ENCODE peak calls at places on chromosomes 4 and X, in six cellular contexts. One of them, this sample, is unnamed. For H3K4me1, the result is how much of the 10 kb centered on the place peaks cover.

GRCh38 chr4:84499065-84499982 is at the start of gene NKX6-1:
- DNase-seq in mammary epithelial cell: peak
- DNase-seq in tibial nerve: no peak
- DNase-seq in Peyer's patch: peak
- DNase-seq in fibroblast of lung: peak
- DNase-seq in spleen: no peak
- DNase-seq in this sample: peak

GRCh38 chr4:124970011-124970410 is 257.5 kb upstream of the ANKRD50 start:
- DNase-seq in spleen: no peak
- DNase-seq in mammary epithelial cell: peak
- DNase-seq in Peyer's patch: no peak
- DNase-seq in tibial nerve: no peak
- DNase-seq in fibroblast of lung: peak
- DNase-seq in this sample: no peak

GRCh38 chrX:9622128-9622527 is 143.5 kb downstream of the GPR143 start:
- DNase-seq in spleen: no peak
- DNase-seq in mammary epithelial cell: no peak
- DNase-seq in fibroblast of lung: no peak
- DNase-seq in Peyer's patch: no peak
- DNase-seq in tibial nerve: no peak
- DNase-seq in this sample: no peak

GRCh38 chrX:66030505-66031317 is 9.2 kb downstream of the VSIG4 start:
- DNase-seq in spleen: no peak
- DNase-seq in fibroblast of lung: no peak
- DNase-seq in mammary epithelial cell: peak
- DNase-seq in Peyer's patch: no peak
- DNase-seq in tibial nerve: no peak
- DNase-seq in this sample: no peak

GRCh38 chrX:1487401-1487800 is 34.7 kb upstream of the ASMTL start:
- DNase-seq in Peyer's patch: no peak
- DNase-seq in tibial nerve: no peak
- DNase-seq in fibroblast of lung: no peak
- DNase-seq in spleen: peak
- DNase-seq in mammary epithelial cell: no peak
- DNase-seq in this sample: no peak

GRCh38 chr4:153790962-153791551 is 2.2 kb upstream of the SFRP2 start:
- DNase-seq in tibial nerve: peak
- DNase-seq in fibroblast of lung: peak
- DNase-seq in mammary epithelial cell: no peak
- DNase-seq in spleen: peak
- DNase-seq in Peyer's patch: no peak
- DNase-seq in this sample: no peak

GRCh38 chr4:6048537-6048936 is 30.3 kb upstream of the C4orf50 start:
- DNase-seq in Peyer's patch: no peak
- DNase-seq in fibroblast of lung: no peak
- DNase-seq in spleen: no peak
- DNase-seq in mammary epithelial cell: no peak
- DNase-seq in tibial nerve: no peak
- DNase-seq in this sample: no peak

GRCh38 chrX:10618911-10619310 is 1.5 kb downstream of the MID1 start:
- DNase-seq in Peyer's patch: no peak
- DNase-seq in tibial nerve: no peak
- DNase-seq in fibroblast of lung: peak
- DNase-seq in mammary epithelial cell: no peak
- DNase-seq in spleen: no peak
- DNase-seq in this sample: no peak

GRCh38 chr4:13953083-13953482 is 325.6 kb upstream of the BOD1L1 start:
- DNase-seq in spleen: no peak
- DNase-seq in mammary epithelial cell: no peak
- DNase-seq in tibial nerve: no peak
- DNase-seq in fibroblast of lung: no peak
- DNase-seq in Peyer's patch: no peak
- DNase-seq in this sample: no peak

GRCh38 chrX:12779534-12779933 is 11.7 kb upstream of the PRPS2 start:
- DNase-seq in spleen: no peak
- DNase-seq in tibial nerve: no peak
- DNase-seq in mammary epithelial cell: no peak
- DNase-seq in Peyer's patch: no peak
- DNase-seq in fibroblast of lung: peak
- DNase-seq in this sample: no peak

GRCh38 chr4:173226401-173226888 is 57.8 kb downstream of the GALNT7 start:
- DNase-seq in fibroblast of lung: no peak
- DNase-seq in tibial nerve: no peak
- DNase-seq in spleen: no peak
- DNase-seq in Peyer's patch: no peak
- DNase-seq in mammary epithelial cell: no peak
- DNase-seq in this sample: no peak

GRCh38 chr4:73533515-73534422 is 52.2 kb downstream of the AFM start:
- DNase-seq in tibial nerve: no peak
- DNase-seq in fibroblast of lung: no peak
- DNase-seq in spleen: no peak
- DNase-seq in mammary epithelial cell: no peak
- DNase-seq in Peyer's patch: no peak
- DNase-seq in this sample: no peak

GRCh38 chrX:149567621-149568417 is 18.1 kb upstream of the HSFX3 start:
- DNase-seq in tibial nerve: no peak
- DNase-seq in spleen: no peak
- DNase-seq in fibroblast of lung: no peak
- DNase-seq in mammary epithelial cell: no peak
- DNase-seq in Peyer's patch: no peak
- DNase-seq in this sample: no peak

GRCh38 chr4:8113611-8114343 is 44.8 kb downstream of the ABLIM2 start:
- DNase-seq in Peyer's patch: peak
- DNase-seq in tibial nerve: no peak
- DNase-seq in mammary epithelial cell: no peak
- DNase-seq in fibroblast of lung: no peak
- DNase-seq in spleen: peak
- DNase-seq in this sample: no peak
- H3K4me1 ChIP-seq in Peyer's patch: under half
- H3K4me1 ChIP-seq in tibial nerve: under half
- H3K4me1 ChIP-seq in mammary epithelial cell: under half
- H3K4me1 ChIP-seq in fibroblast of lung: under half
- H3K4me1 ChIP-seq in spleen: under half
- H3K4me1 ChIP-seq in this sample: under half

GRCh38 chr4:110618091-110619000 is 4.5 kb downstream of the PITX2 start:
- DNase-seq in tibial nerve: no peak
- DNase-seq in fibroblast of lung: no peak
- DNase-seq in spleen: no peak
- DNase-seq in mammary epithelial cell: no peak
- DNase-seq in Peyer's patch: peak
- DNase-seq in this sample: no peak

GRCh38 chr4:110617095-110617494 is 5.8 kb downstream of the PITX2 start:
- DNase-seq in tibial nerve: no peak
- DNase-seq in mammary epithelial cell: no peak
- DNase-seq in fibroblast of lung: no peak
- DNase-seq in spleen: no peak
- DNase-seq in Peyer's patch: no peak
- DNase-seq in this sample: no peak

GRCh38 chr4:110619401-110620247 is 3.3 kb downstream of the PITX2 start:
- DNase-seq in tibial nerve: no peak
- DNase-seq in fibroblast of lung: no peak
- DNase-seq in mammary epithelial cell: no peak
- DNase-seq in Peyer's patch: peak
- DNase-seq in spleen: no peak
- DNase-seq in this sample: no peak

GRCh38 chr4:110620352-110621327 is 2.2 kb downstream of the PITX2 start:
- DNase-seq in Peyer's patch: peak
- DNase-seq in mammary epithelial cell: no peak
- DNase-seq in spleen: peak
- DNase-seq in fibroblast of lung: peak
- DNase-seq in tibial nerve: no peak
- DNase-seq in this sample: no peak

DNA sequence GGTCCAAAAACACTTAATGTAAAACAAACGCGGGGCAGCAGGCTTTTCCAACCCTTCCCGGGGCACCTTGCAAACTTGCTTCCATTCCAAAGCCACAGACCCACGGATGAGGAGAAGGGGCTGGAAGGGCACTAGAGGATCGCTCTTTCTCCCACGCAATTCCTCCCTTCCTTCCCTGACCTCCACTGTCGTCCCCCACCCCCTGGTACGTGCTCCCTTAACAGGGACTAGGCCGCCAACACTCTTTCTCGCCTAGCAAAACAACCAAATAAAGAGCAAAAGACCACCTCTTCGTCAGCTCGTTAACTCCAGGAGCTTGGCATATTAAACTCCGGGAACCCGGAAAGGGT is 3.9 kb downstream of the PITX2 start:
- DNase-seq in fibroblast of lung: no peak
- DNase-seq in mammary epithelial cell: no peak
- DNase-seq in Peyer's patch: no peak
- DNase-seq in tibial nerve: no peak
- DNase-seq in spleen: no peak
- DNase-seq in this sample: no peak
- H3K4me1 ChIP-seq in fibroblast of lung: under half
- H3K4me1 ChIP-seq in mammary epithelial cell: under half
- H3K4me1 ChIP-seq in Peyer's patch: under half
- H3K4me1 ChIP-seq in tibial nerve: under half
- H3K4me1 ChIP-seq in spleen: under half
- H3K4me1 ChIP-seq in this sample: under half

GRCh38 chr4:156775803-156776202 is 195.8 kb downstream of the PDGFC start:
- DNase-seq in tibial nerve: no peak
- DNase-seq in fibroblast of lung: no peak
- DNase-seq in spleen: no peak
- DNase-seq in mammary epithelial cell: no peak
- DNase-seq in Peyer's patch: no peak
- DNase-seq in this sample: no peak
- H3K4me1 ChIP-seq in tibial nerve: under half
- H3K4me1 ChIP-seq in fibroblast of lung: under half
- H3K4me1 ChIP-seq in spleen: under half
- H3K4me1 ChIP-seq in mammary epithelial cell: half or more
- H3K4me1 ChIP-seq in Peyer's patch: under half
- H3K4me1 ChIP-seq in this sample: under half

GRCh38 chrX:2711441-2711840 is 20.3 kb downstream of the CD99 start:
- DNase-seq in spleen: no peak
- DNase-seq in fibroblast of lung: no peak
- DNase-seq in mammary epithelial cell: no peak
- DNase-seq in tibial nerve: no peak
- DNase-seq in Peyer's patch: no peak
- DNase-seq in this sample: no peak

GRCh38 chrX:2712428-2712827 is 21.3 kb downstream of the CD99 start:
- DNase-seq in Peyer's patch: no peak
- DNase-seq in tibial nerve: no peak
- DNase-seq in spleen: no peak
- DNase-seq in fibroblast of lung: no peak
- DNase-seq in mammary epithelial cell: no peak
- DNase-seq in this sample: no peak

GRCh38 chrX:2715066-2715600 is 24.0 kb downstream of the CD99 start:
- DNase-seq in Peyer's patch: no peak
- DNase-seq in fibroblast of lung: no peak
- DNase-seq in spleen: no peak
- DNase-seq in mammary epithelial cell: no peak
- DNase-seq in tibial nerve: no peak
- DNase-seq in this sample: no peak

GRCh38 chrX:2712890-2713860 is 22.1 kb downstream of the CD99 start:
- DNase-seq in Peyer's patch: no peak
- DNase-seq in fibroblast of lung: no peak
- DNase-seq in tibial nerve: no peak
- DNase-seq in spleen: no peak
- DNase-seq in mammary epithelial cell: no peak
- DNase-seq in this sample: no peak

DNA sequence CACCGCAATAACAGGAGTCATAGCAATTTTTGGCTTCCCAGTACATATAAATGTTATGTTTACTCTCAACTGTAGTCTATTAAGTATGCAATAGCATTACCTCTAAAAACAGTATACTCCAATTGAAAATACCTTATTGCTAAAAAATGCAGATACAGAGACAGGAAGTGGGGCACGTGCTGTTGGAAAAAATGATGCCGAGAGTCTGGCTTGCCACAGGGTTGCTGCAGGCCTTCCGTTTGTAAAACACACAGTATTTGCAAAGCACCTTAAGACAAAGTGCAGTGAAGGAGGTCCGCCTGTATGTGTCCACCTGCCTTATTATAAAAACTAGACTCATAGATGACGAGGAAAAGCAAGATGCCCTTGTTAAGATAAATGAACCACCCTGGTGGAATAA is 23.5 kb downstream of the CD99 start:
- DNase-seq in mammary epithelial cell: no peak
- DNase-seq in Peyer's patch: no peak
- DNase-seq in spleen: no peak
- DNase-seq in fibroblast of lung: no peak
- DNase-seq in tibial nerve: no peak
- DNase-seq in this sample: no peak
- H3K4me1 ChIP-seq in mammary epithelial cell: under half
- H3K4me1 ChIP-seq in Peyer's patch: under half
- H3K4me1 ChIP-seq in spleen: under half
- H3K4me1 ChIP-seq in fibroblast of lung: under half
- H3K4me1 ChIP-seq in tibial nerve: under half
- H3K4me1 ChIP-seq in this sample: under half

GRCh38 chr4:119011607-119011988 is 122.9 kb downstream of the SYNPO2 start:
- DNase-seq in fibroblast of lung: no peak
- DNase-seq in tibial nerve: no peak
- DNase-seq in spleen: no peak
- DNase-seq in Peyer's patch: no peak
- DNase-seq in mammary epithelial cell: no peak
- DNase-seq in this sample: no peak
- H3K4me1 ChIP-seq in fibroblast of lung: under half
- H3K4me1 ChIP-seq in tibial nerve: under half
- H3K4me1 ChIP-seq in spleen: under half
- H3K4me1 ChIP-seq in Peyer's patch: under half
- H3K4me1 ChIP-seq in mammary epithelial cell: under half
- H3K4me1 ChIP-seq in this sample: under half

GRCh38 chr4:184351560-184352451 is 122.5 kb downstream of the IRF2 start:
- DNase-seq in fibroblast of lung: no peak
- DNase-seq in spleen: no peak
- DNase-seq in Peyer's patch: no peak
- DNase-seq in mammary epithelial cell: no peak
- DNase-seq in tibial nerve: no peak
- DNase-seq in this sample: no peak

GRCh38 chr4:184350213-184350817 is 124.0 kb downstream of the IRF2 start:
- DNase-seq in fibroblast of lung: no peak
- DNase-seq in spleen: no peak
- DNase-seq in Peyer's patch: no peak
- DNase-seq in tibial nerve: no peak
- DNase-seq in mammary epithelial cell: no peak
- DNase-seq in this sample: no peak

GRCh38 chr4:184349283-184350039 is 124.9 kb downstream of the IRF2 start:
- DNase-seq in tibial nerve: no peak
- DNase-seq in fibroblast of lung: no peak
- DNase-seq in spleen: no peak
- DNase-seq in mammary epithelial cell: no peak
- DNase-seq in Peyer's patch: peak
- DNase-seq in this sample: no peak

GRCh38 chr4:184352891-184353290 is 121.5 kb downstream of the IRF2 start:
- DNase-seq in mammary epithelial cell: no peak
- DNase-seq in spleen: no peak
- DNase-seq in fibroblast of lung: no peak
- DNase-seq in Peyer's patch: no peak
- DNase-seq in tibial nerve: no peak
- DNase-seq in this sample: no peak

DNA sequence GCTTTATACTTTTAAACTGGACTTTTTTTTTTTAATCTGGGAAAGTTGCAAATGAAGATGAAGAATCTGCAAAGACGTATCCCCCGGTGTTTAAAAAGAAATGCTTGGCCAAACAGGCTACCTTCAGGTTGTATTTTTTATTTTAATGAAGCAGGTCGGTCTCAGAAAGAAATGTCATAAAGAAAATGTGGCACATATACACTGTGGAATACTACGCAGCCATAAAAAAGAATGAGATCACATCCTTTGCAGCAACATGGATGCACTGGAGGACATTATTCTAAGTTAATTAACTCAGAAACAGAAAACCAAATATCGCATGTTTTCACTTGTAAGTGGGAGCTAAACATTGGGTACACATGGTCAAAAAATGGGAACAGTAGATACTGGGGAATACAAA is 123.4 kb downstream of the IRF2 start:
- DNase-seq in fibroblast of lung: no peak
- DNase-seq in spleen: no peak
- DNase-seq in tibial nerve: no peak
- DNase-seq in Peyer's patch: no peak
- DNase-seq in mammary epithelial cell: no peak
- DNase-seq in this sample: no peak
- H3K4me1 ChIP-seq in fibroblast of lung: under half
- H3K4me1 ChIP-seq in spleen: half or more
- H3K4me1 ChIP-seq in tibial nerve: under half
- H3K4me1 ChIP-seq in Peyer's patch: under half
- H3K4me1 ChIP-seq in mammary epithelial cell: under half
- H3K4me1 ChIP-seq in this sample: half or more

This sample was measured in esophagus squamous epithelium.